ENCODE peak calls at places on chromosomes 2 and 18, in seven cellular contexts. One of them, this sample, is unnamed.

GRCh38 chr2:73939419-73939818 is 12.7 kb downstream of the DGUOK start:
- DNase-seq in activated naive CD4-positive, alpha-beta T cell treated with anti-CD3 and anti-CD28 coated beads, Interleukin-2, amount 10 ng/mL, durations not matched to agents 7 days and 5 days: peak; percentile 47
- DNase-seq in amniotic stem cell: no peak
- DNase-seq in ACHN: peak; percentile 16
- DNase-seq in activated CD8-positive, alpha-beta memory T cell treated with anti-CD3 and anti-CD28 coated beads for 48 hours: no peak
- DNase-seq in activated T-cell treated with anti-CD3 and anti-CD28 coated beads, Interleukin-2, amount 50 U/mL, for 72 hours: peak; percentile 35
- DNase-seq in NCI-H2081: no peak
- DNase-seq in this sample: no peak

GRCh38 chr18:79484661-79485621 is 89.2 kb downstream of the NFATC1 start:
- DNase-seq in activated CD8-positive, alpha-beta memory T cell treated with anti-CD3 and anti-CD28 coated beads for 48 hours: no peak
- DNase-seq in ACHN: peak; percentile 4
- DNase-seq in amniotic stem cell: peak; percentile 98
- DNase-seq in activated T-cell treated with anti-CD3 and anti-CD28 coated beads, Interleukin-2, amount 50 U/mL, for 72 hours: no peak
- DNase-seq in NCI-H2081: no peak
- DNase-seq in activated naive CD4-positive, alpha-beta T cell treated with anti-CD3 and anti-CD28 coated beads, Interleukin-2, amount 10 ng/mL, durations not matched to agents 7 days and 5 days: peak; percentile 11
- DNase-seq in this sample: no peak

GRCh38 chr2:199861116-199861774 is 10.3 kb upstream of the FTCDNL1 start:
- DNase-seq in activated T-cell treated with anti-CD3 and anti-CD28 coated beads, Interleukin-2, amount 50 U/mL, for 72 hours: no peak
- DNase-seq in activated CD8-positive, alpha-beta memory T cell treated with anti-CD3 and anti-CD28 coated beads for 48 hours: no peak
- DNase-seq in ACHN: peak; percentile 38
- DNase-seq in NCI-H2081: peak; percentile 45
- DNase-seq in amniotic stem cell: no peak
- DNase-seq in activated naive CD4-positive, alpha-beta T cell treated with anti-CD3 and anti-CD28 coated beads, Interleukin-2, amount 10 ng/mL, durations not matched to agents 7 days and 5 days: no peak
- DNase-seq in this sample: no peak

GRCh38 chr18:62379051-62379450 is 53.9 kb downstream of the TNFRSF11A start:
- DNase-seq in ACHN: no peak
- DNase-seq in amniotic stem cell: no peak
- DNase-seq in activated CD8-positive, alpha-beta memory T cell treated with anti-CD3 and anti-CD28 coated beads for 48 hours: no peak
- DNase-seq in activated naive CD4-positive, alpha-beta T cell treated with anti-CD3 and anti-CD28 coated beads, Interleukin-2, amount 10 ng/mL, durations not matched to agents 7 days and 5 days: no peak
- DNase-seq in NCI-H2081: no peak
- DNase-seq in activated T-cell treated with anti-CD3 and anti-CD28 coated beads, Interleukin-2, amount 50 U/mL, for 72 hours: no peak
- DNase-seq in this sample: no peak

GRCh38 chr2:149586898-149587219 is 716 bp downstream of the MMADHC start:
- DNase-seq in activated T-cell treated with anti-CD3 and anti-CD28 coated beads, Interleukin-2, amount 50 U/mL, for 72 hours: no peak
- DNase-seq in activated CD8-positive, alpha-beta memory T cell treated with anti-CD3 and anti-CD28 coated beads for 48 hours: no peak
- DNase-seq in activated naive CD4-positive, alpha-beta T cell treated with anti-CD3 and anti-CD28 coated beads, Interleukin-2, amount 10 ng/mL, durations not matched to agents 7 days and 5 days: no peak
- DNase-seq in amniotic stem cell: no peak
- DNase-seq in ACHN: no peak
- DNase-seq in NCI-H2081: no peak
- DNase-seq in this sample: no peak

GRCh38 chr2:34729845-34730244 is 1130.7 kb upstream of the FAM98A start:
- DNase-seq in amniotic stem cell: no peak
- DNase-seq in NCI-H2081: no peak
- DNase-seq in activated CD8-positive, alpha-beta memory T cell treated with anti-CD3 and anti-CD28 coated beads for 48 hours: no peak
- DNase-seq in ACHN: no peak
- DNase-seq in activated T-cell treated with anti-CD3 and anti-CD28 coated beads, Interleukin-2, amount 50 U/mL, for 72 hours: no peak
- DNase-seq in activated naive CD4-positive, alpha-beta T cell treated with anti-CD3 and anti-CD28 coated beads, Interleukin-2, amount 10 ng/mL, durations not matched to agents 7 days and 5 days: no peak
- DNase-seq in this sample: no peak

GRCh38 chr2:173075781-173076556 is at the start of gene MAP3K20:
- DNase-seq in amniotic stem cell: no peak
- DNase-seq in ACHN: peak; percentile 77
- DNase-seq in activated T-cell treated with anti-CD3 and anti-CD28 coated beads, Interleukin-2, amount 50 U/mL, for 72 hours: peak; percentile 69
- DNase-seq in NCI-H2081: peak; percentile 74
- DNase-seq in activated CD8-positive, alpha-beta memory T cell treated with anti-CD3 and anti-CD28 coated beads for 48 hours: peak; percentile 23
- DNase-seq in activated naive CD4-positive, alpha-beta T cell treated with anti-CD3 and anti-CD28 coated beads, Interleukin-2, amount 10 ng/mL, durations not matched to agents 7 days and 5 days: peak; percentile 74
- DNase-seq in this sample: peak; percentile 29

GRCh38 chr2:229566380-229566779 is 148.0 kb downstream of the DNER start:
- DNase-seq in activated T-cell treated with anti-CD3 and anti-CD28 coated beads, Interleukin-2, amount 50 U/mL, for 72 hours: no peak
- DNase-seq in activated naive CD4-positive, alpha-beta T cell treated with anti-CD3 and anti-CD28 coated beads, Interleukin-2, amount 10 ng/mL, durations not matched to agents 7 days and 5 days: no peak
- DNase-seq in amniotic stem cell: no peak
- DNase-seq in activated CD8-positive, alpha-beta memory T cell treated with anti-CD3 and anti-CD28 coated beads for 48 hours: no peak
- DNase-seq in NCI-H2081: no peak
- DNase-seq in ACHN: no peak
- DNase-seq in this sample: no peak

GRCh38 chr2:171316220-171316619 is 117.6 kb downstream of the METTL8 start:
- DNase-seq in NCI-H2081: no peak
- DNase-seq in ACHN: no peak
- DNase-seq in amniotic stem cell: no peak
- DNase-seq in activated naive CD4-positive, alpha-beta T cell treated with anti-CD3 and anti-CD28 coated beads, Interleukin-2, amount 10 ng/mL, durations not matched to agents 7 days and 5 days: no peak
- DNase-seq in activated CD8-positive, alpha-beta memory T cell treated with anti-CD3 and anti-CD28 coated beads for 48 hours: no peak
- DNase-seq in activated T-cell treated with anti-CD3 and anti-CD28 coated beads, Interleukin-2, amount 50 U/mL, for 72 hours: no peak
- DNase-seq in this sample: no peak

GRCh38 chr18:9048808-9049494 is 53.5 kb upstream of the NDUFV2 start:
- DNase-seq in activated T-cell treated with anti-CD3 and anti-CD28 coated beads, Interleukin-2, amount 50 U/mL, for 72 hours: no peak
- DNase-seq in activated CD8-positive, alpha-beta memory T cell treated with anti-CD3 and anti-CD28 coated beads for 48 hours: no peak
- DNase-seq in activated naive CD4-positive, alpha-beta T cell treated with anti-CD3 and anti-CD28 coated beads, Interleukin-2, amount 10 ng/mL, durations not matched to agents 7 days and 5 days: no peak
- DNase-seq in amniotic stem cell: no peak
- DNase-seq in NCI-H2081: no peak
- DNase-seq in ACHN: no peak
- DNase-seq in this sample: no peak

GRCh38 chr2:107303964-107304363 is 418.0 kb upstream of the ST6GAL2 start:
- DNase-seq in amniotic stem cell: no peak
- DNase-seq in activated CD8-positive, alpha-beta memory T cell treated with anti-CD3 and anti-CD28 coated beads for 48 hours: no peak
- DNase-seq in NCI-H2081: no peak
- DNase-seq in activated naive CD4-positive, alpha-beta T cell treated with anti-CD3 and anti-CD28 coated beads, Interleukin-2, amount 10 ng/mL, durations not matched to agents 7 days and 5 days: no peak
- DNase-seq in ACHN: no peak
- DNase-seq in activated T-cell treated with anti-CD3 and anti-CD28 coated beads, Interleukin-2, amount 50 U/mL, for 72 hours: no peak
- DNase-seq in this sample: no peak

This sample was measured in GOT3.